ENCODE peak calls at places on chromosomes 11 and 22, in ten cellular contexts. U is colonic mucosa; M is heart left ventricle; X is OCI-LY7; H is CD8-positive, alpha-beta memory T cell; K is MM.1S; O is fibroblast of lung; Y is left ventricle myocardium inferior; N is Peyer's patch; Q is kidney. I is an unnamed sample.

GRCh38 chr11:86814775-86815174 is 14.4 kb downstream of the PRSS23 start:
- DNase-seq in U (no peak), M (no peak), X (no peak), H (no peak), K (no peak), O (peak; percentile 72), Y (no peak), N (no peak), Q (no peak), I (no peak)

GRCh38 chr11:68223275-68223674 is 10.2 kb upstream of the KMT5B start:
- DNase-seq in U (no peak), M (no peak), X (no peak), H (no peak), K (peak; percentile 52), O (no peak), Y (no peak), N (no peak), Q (no peak), I (no peak)

GRCh38 chr11:1773131-1773510 is 9.4 kb upstream of the CTSD start:
- DNase-seq in U (no peak), M (peak; percentile 23), X (no peak), H (peak; percentile 43), K (no peak), O (no peak), Y (no peak), N (peak; percentile 12), Q (no peak), I (no peak)

GRCh38 chr11:121652982-121653381 is 200.2 kb upstream of the SORL1-AS1 start:
- DNase-seq in U (no peak), M (no peak), X (peak; percentile 9), H (no peak), K (no peak), O (peak; percentile 38), Y (no peak), N (no peak), Q (no peak), I (no peak)

GRCh38 chr22:34301569-34301968 is 381.3 kb upstream of the LARGE1 start:
- DNase-seq in U (no peak), M (no peak), X (no peak), H (no peak), K (no peak), O (no peak), Y (no peak), N (no peak), Q (no peak), I (no peak)

GRCh38 chr11:68325183-68325893 is 12.9 kb downstream of the LRP5 start:
- DNase-seq in U (no peak), M (no peak), X (no peak), H (no peak), K (no peak), O (no peak), Y (no peak), N (no peak), Q (no peak), I (no peak)

GRCh38 chr11:120746836-120747609 is 235.5 kb downstream of the GRIK4 start:
- DNase-seq in U (no peak), M (no peak), X (no peak), H (no peak), K (no peak), O (no peak), Y (no peak), N (no peak), Q (no peak), I (no peak)

GRCh38 chr22:36991220-36991619 is 28.0 kb downstream of the TST start:
- DNase-seq in U (no peak), M (no peak), X (no peak), H (no peak), K (no peak), O (no peak), Y (no peak), N (no peak), Q (no peak), I (no peak)

GRCh38 chr22:17087176-17088131 is 2.7 kb downstream of the IL17RA start:
- DNase-seq in U (no peak), M (no peak), X (peak; percentile 87), H (peak; percentile 75), K (peak; percentile 85), O (peak; percentile 77), Y (no peak), N (peak; percentile 45), Q (no peak), I (no peak)

GRCh38 chr11:130937051-130937450 is 20.8 kb upstream of the SNX19 start:
- DNase-seq in U (no peak), M (no peak), X (no peak), H (no peak), K (no peak), O (no peak), Y (no peak), N (no peak), Q (no peak), I (no peak)

GRCh38 chr22:45682069-45682468 is 10.4 kb downstream of the ATXN10 start:
- DNase-seq in U (no peak), M (no peak), X (no peak), H (no peak), K (no peak), O (peak; percentile 44), Y (no peak), N (no peak), Q (no peak), I (no peak)

GRCh38 chr11:38791346-38791961 is 2193.4 kb upstream of the RAG2 start:
- DNase-seq in U (peak; percentile 42), M (no peak), X (peak; percentile 65), H (no peak), K (peak; percentile 71), O (peak; percentile 61), Y (no peak), N (no peak), Q (no peak), I (no peak)

GRCh38 chr11:114623720-114624119 is 28.1 kb upstream of the NXPE4 start:
- DNase-seq in U (no peak), M (no peak), X (no peak), H (no peak), K (no peak), O (no peak), Y (no peak), N (no peak), Q (no peak), I (no peak)

GRCh38 chr11:114619659-114620173 is 24.1 kb upstream of the NXPE4 start:
- DNase-seq in U (no peak), M (no peak), X (no peak), H (no peak), K (no peak), O (no peak), Y (no peak), N (no peak), Q (no peak), I (no peak)

GRCh38 chr11:114622858-114623257 is 27.3 kb upstream of the NXPE4 start:
- DNase-seq in U (peak; percentile 16), M (no peak), X (no peak), H (no peak), K (no peak), O (no peak), Y (no peak), N (no peak), Q (no peak), I (no peak)

GRCh38 chr11:114621950-114622809 is 26.6 kb upstream of the NXPE4 start:
- DNase-seq in U (peak; percentile 12), M (no peak), X (no peak), H (no peak), K (no peak), O (no peak), Y (no peak), N (no peak), Q (no peak), I (no peak)

DNA sequence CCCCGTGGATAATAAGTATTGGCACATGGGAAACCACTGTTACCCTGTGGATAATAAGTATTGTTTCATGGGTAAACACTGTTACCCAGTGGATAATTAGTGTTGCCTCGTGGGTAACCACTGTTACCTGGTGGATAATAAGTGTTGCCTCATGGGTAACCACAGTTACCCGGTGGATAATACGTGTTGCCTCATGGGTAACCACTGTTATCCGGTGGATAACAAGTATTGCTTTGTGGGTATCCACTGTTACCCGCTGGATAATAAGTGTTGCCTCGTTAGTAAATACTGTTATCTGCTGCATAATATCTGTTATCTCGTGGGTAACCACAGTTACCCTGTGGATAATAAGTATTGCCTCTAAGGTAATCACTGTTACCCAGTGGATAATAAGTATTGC is 25.5 kb upstream of the NXPE4 start:
- DNase-seq in U (peak; percentile 9), M (no peak), X (no peak), H (no peak), K (no peak), O (no peak), Y (no peak), N (no peak), Q (no peak), I (no peak)
- H3K9me3 ChIP-seq in U (no peaks in the 10 kb centered on the region), M (no peaks in the 10 kb centered on the region), X (peaks cover 67% of the 10 kb centered on the region), H (no peaks in the 10 kb centered on the region), K (no peaks in the 10 kb centered on the region), O (no peaks in the 10 kb centered on the region), Y (peaks cover 17% of the 10 kb centered on the region), N (no peaks in the 10 kb centered on the region), Q (no peaks in the 10 kb centered on the region), I (peaks cover 4% of the 10 kb centered on the region)

DNA sequence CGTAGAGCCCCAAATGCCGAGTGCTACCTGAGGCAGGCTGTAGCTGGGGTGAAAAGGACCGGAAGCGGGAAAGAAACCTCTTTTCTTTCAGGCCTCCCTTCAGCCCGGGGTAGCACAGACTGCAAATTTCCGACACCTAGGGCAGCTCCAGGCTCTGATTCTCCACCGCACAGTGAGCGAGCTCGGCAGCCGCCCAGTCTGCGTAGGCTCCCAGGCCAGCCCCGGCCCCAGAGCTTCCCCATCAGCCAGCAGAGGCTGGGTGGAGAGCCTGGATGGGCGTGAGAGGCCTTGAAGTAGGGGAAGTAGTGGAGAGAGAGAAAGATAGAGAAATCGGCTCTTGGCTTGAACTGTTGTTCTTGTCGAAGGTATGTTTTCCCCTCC is 9.3 kb upstream of the PAX6 start:
- DNase-seq in U (no peak), M (no peak), X (no peak), H (no peak), K (no peak), O (no peak), Y (no peak), N (no peak), Q (no peak), I (no peak)
- H3K9me3 ChIP-seq in U (no peaks in the 10 kb centered on the region), M (no peaks in the 10 kb centered on the region), X (no peaks in the 10 kb centered on the region), H (no peaks in the 10 kb centered on the region), K (no peaks in the 10 kb centered on the region), O (no peaks in the 10 kb centered on the region), Y (no peaks in the 10 kb centered on the region), N (no peaks in the 10 kb centered on the region), Q (no peaks in the 10 kb centered on the region), I (peaks cover 8% of the 10 kb centered on the region)

DNA sequence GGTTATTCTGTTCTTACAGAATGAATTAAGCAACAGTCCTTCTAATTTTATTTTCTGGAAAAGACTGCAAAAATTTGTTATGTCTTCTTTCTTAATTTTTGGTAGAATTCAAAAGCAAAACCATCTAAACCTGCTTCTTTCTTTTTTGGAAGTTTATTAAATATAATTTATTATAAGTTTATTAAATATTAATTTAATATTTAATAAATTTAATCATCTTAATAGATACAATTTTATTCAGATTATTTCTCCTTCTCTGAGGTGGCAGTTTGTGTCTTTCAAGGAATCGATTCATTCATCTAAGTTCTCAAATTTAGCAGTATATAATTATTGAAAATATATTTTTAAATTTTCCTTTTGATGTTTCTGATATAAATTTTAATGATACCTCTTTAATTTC is 837.5 kb upstream of the LRRC4C start:
- DNase-seq in U (no peak), M (no peak), X (no peak), H (no peak), K (no peak), O (no peak), Y (no peak), N (no peak), Q (no peak), I (no peak)
- H3K9me3 ChIP-seq in U (no peaks in the 10 kb centered on the region), M (no peaks in the 10 kb centered on the region), X (no peaks in the 10 kb centered on the region), H (no peaks in the 10 kb centered on the region), K (no peaks in the 10 kb centered on the region), O (no peaks in the 10 kb centered on the region), Y (peaks cover 38% of the 10 kb centered on the region), N (no peaks in the 10 kb centered on the region), Q (no peaks in the 10 kb centered on the region), I (no peaks in the 10 kb centered on the region)

GRCh38 chr22:49636214-49636613 is 191.5 kb downstream of the BRD1 start:
- DNase-seq in U (no peak), M (no peak), X (no peak), H (no peak), K (no peak), O (no peak), Y (no peak), N (no peak), Q (peak; percentile 59), I (no peak)
- H3K9me3 ChIP-seq in U (no peaks in the 10 kb centered on the region), M (no peaks in the 10 kb centered on the region), X (no peaks in the 10 kb centered on the region), H (no peaks in the 10 kb centered on the region), K (no peaks in the 10 kb centered on the region), O (no peaks in the 10 kb centered on the region), Y (no peaks in the 10 kb centered on the region), N (no peaks in the 10 kb centered on the region), Q (no peaks in the 10 kb centered on the region), I (no peaks in the 10 kb centered on the region)

I was measured in T-helper 17 cell.